ENCODE peak calls at places on chromosomes 6 and 20, in six cellular contexts. Q, M, S, O, H and X are unnamed samples.

GRCh38 chr6:149905911-149906371 is 8.0 kb upstream of the RAET1E start:
- DNase-seq in Q (no peak), M (no peak), S (no peak), O (no peak), H (no peak), X (no peak)

GRCh38 chr20:50913976-50914375 is 17.3 kb downstream of the ADNP start:
- DNase-seq in Q (peak), M (no peak), S (peak), O (no peak), H (no peak), X (no peak)

GRCh38 chr20:57773059-57773815 is 63.4 kb upstream of the PMEPA1 start:
- DNase-seq in Q (no peak), M (no peak), S (no peak), O (no peak), H (no peak), X (no peak)

GRCh38 chr6:110567957-110568696 is 91.7 kb upstream of the SLC22A16 start:
- DNase-seq in Q (no peak), M (no peak), S (no peak), O (no peak), H (no peak), X (no peak)

GRCh38 chr6:71855406-71855805 is 30.9 kb upstream of the RIMS1 start:
- DNase-seq in Q (no peak), M (no peak), S (no peak), O (no peak), H (no peak), X (no peak)

GRCh38 chr6:113209315-113209714 is 647.8 kb upstream of the MARCKS start:
- DNase-seq in Q (no peak), M (no peak), S (no peak), O (no peak), H (no peak), X (no peak)

GRCh38 chr6:73579389-73579788 is 58.6 kb upstream of the EEF1A1 start:
- DNase-seq in Q (no peak), M (no peak), S (no peak), O (no peak), H (no peak), X (no peak)

GRCh38 chr6:157723376-157723775 is 99.7 kb upstream of the SNX9 start:
- DNase-seq in Q (no peak), M (no peak), S (no peak), O (no peak), H (no peak), X (no peak)

GRCh38 chr6:139570166-139570565 is 195.7 kb upstream of the CITED2 start:
- DNase-seq in Q (no peak), M (no peak), S (no peak), O (no peak), H (no peak), X (no peak)

GRCh38 chr6:50995036-50995435 is 176.4 kb downstream of the TFAP2B start:
- DNase-seq in Q (no peak), M (no peak), S (no peak), O (no peak), H (no peak), X (no peak)

GRCh38 chr20:10550204-10551118 is 115.4 kb downstream of the SLX4IP start:
- DNase-seq in Q (no peak), M (no peak), S (no peak), O (no peak), H (no peak), X (no peak)

GRCh38 chr6:166411721-166412151 is 29.0 kb upstream of the MPC1 start:
- DNase-seq in Q (no peak), M (peak), S (no peak), O (no peak), H (no peak), X (no peak)

GRCh38 chr6:4447646-4448315 is 312.4 kb upstream of the ECI2 start:
- DNase-seq in Q (peak), M (no peak), S (no peak), O (no peak), H (no peak), X (no peak)
- H3K27ac ChIP-seq in Q (peak), M (no peak), S (peak), O (no peak), H (no peak), X (no peak)

DNA sequence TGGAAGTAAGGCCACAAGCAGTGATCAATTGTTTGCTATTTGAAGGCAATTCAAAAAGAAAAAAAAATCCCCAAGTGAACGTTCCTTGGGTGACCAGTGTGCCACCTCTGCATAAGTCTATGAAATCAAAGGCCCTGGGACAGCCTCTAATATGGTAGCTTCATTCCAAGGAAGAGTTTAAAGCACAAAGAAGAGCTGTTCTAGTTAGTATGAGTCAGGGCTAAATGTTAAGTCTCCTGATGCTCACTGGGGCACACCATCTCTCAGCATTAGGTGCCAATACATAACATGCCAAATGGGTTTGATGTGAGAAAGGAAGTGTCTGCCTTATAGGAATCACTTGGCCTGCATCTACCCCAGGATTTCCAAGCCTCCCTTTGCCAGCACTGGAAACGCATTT is 13.1 kb downstream of the UNC5CL start:
- DNase-seq in Q (no peak), M (no peak), S (no peak), O (no peak), H (no peak), X (no peak)
- H3K27ac ChIP-seq in Q (no peak), M (no peak), S (no peak), O (no peak), H (no peak), X (no peak)

GRCh38 chr6:137240168-137240567 is 21.0 kb upstream of the IFNGR1 start:
- DNase-seq in Q (peak), M (no peak), S (peak), O (no peak), H (no peak), X (no peak)
- H3K27ac ChIP-seq in Q (no peak), M (no peak), S (no peak), O (no peak), H (no peak), X (no peak)

DNA sequence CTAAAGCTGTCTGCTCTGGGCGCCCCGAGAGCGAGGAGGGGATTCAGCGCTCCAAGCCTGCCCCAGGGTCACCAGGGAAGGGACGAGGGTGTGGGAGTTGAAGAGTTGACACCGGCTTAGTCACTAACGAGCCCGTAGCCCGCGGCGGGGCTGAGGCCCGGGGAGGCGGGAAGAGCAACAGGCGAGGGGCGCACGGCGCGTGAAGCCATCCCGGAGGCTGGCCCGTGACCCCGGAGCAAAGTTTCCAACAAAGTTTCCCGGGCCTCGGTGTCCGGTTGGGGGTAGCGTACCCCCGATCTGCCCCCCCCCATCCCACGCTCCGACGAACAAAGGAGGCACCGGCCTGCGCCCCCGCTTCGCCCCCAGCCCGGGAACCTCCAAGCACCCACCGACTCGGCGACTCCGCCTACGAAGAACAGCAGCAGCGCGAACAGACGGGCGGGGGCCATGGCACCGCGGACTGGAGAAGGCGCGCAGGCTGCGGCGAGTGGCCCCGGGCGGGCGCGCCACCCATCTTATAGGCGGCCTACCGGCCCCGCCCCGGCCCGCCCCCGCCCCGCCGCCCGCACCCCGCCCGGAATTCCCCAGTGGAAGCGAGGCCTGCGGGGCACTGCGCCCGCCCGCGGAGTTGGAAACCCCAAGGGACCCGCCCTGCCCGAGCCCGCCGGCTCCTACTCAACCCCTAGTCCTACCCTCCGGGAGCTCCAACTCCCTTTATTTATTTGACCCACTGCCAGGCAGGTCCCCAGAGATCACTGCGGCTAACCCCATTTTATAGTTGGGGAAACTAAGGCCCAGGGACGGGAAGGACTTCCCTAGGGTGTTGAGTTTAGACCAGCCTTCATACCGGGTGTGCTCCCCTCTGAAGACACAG is at the start of gene SDC4:
- DNase-seq in Q (peak), M (peak), S (no peak), O (no peak), H (peak), X (no peak)
- H3K27ac ChIP-seq in Q (peak), M (no peak), S (peak), O (peak), H (peak), X (no peak)

DNA sequence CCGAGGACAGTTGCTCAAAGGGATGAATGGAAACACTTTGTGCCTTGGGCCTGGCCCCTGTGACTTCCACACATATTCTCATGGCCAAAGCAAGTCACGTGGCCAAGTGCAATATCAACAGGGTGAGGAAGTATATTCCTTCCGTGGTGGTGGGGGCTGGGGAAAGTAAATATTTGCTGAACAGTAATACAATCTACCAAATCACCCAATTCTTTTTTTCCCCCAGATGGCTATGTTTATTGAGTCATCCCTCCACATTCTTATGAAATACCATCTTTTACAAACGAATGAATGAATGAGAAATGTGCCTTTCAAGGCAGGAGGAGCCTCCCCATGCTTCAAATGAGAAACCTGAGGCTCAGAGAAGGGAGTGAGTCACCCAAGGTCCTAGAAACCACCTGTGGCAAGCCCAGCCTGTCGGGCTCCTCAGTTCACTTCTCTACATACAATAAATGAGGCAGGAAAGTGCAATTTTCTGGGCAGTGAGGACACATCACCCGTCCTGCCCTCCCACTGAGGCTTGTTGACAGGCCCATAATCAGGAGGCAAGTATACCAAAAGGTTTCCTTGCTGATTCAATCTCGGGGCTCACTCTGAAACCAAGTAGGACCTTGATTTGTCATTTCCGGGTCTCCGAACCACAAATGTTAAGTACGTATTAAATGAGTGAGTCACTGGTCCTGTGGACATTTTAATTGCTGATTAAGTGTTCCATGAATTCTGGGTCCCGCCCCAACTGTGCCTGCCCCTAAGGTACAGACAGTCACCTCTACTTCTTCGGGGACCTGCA is 25.3 kb upstream of the TOP1 start:
- DNase-seq in Q (peak), M (peak), S (peak), O (peak), H (no peak), X (no peak)
- H3K27ac ChIP-seq in Q (peak), M (peak), S (peak), O (peak), H (no peak), X (no peak)

DNA sequence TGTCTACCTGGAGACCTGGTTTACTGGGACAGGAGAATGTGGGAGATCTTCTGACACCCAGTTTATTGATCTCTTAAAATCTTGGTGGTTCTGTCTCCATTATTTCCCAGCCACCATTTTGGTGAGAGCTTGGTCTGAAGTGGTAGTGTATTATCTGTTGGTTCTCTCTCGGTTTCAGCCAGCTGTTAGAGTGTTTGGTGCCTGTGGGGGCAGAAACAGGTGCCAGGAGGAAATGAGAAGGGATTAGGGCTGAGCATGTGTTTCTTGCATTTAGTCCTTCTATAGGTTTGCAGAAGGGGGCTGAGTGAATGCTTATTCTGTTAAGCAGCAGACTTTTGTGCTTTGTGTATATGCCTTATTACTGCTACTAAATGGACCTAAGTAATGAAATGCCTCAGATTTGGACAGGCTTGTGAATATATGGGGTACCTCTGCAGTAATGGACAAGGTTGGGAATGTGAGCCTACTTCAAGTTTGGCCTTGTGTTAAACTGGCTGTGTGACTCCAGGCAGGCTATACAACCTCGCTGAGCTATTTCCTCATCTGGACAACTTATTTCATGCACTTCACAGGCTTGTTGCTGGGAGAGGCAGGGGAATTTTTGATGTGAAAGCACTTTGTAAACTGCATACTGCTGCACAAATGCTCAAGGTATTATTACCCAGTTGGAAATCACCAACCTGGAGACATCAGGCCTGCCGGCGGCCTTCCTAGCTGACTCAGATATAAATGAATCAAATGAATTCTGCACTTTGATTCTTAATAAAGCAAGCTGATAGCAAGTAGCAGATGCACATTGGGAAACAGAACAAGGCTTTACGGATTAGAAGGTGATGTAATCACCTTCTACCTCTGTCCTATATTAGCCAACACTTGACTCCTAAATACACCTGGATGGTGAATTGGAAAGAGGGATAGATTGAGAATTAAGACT is 9.9 kb downstream of the JARID2 start:
- DNase-seq in Q (no peak), M (no peak), S (no peak), O (no peak), H (no peak), X (no peak)
- H3K27ac ChIP-seq in Q (no peak), M (no peak), S (no peak), O (no peak), H (no peak), X (no peak)